ENCODE peak calls at places on chromosome 4, in four cellular contexts. E is breast epithelium, N is suprapubic skin, S is endothelial cell of umbilical vein. V is an unnamed sample.

GRCh38 chr4:23815351-23815750 is 74.5 kb downstream of the PPARGC1A start:
- DNase-seq in S (no peak), E (no peak), N (no peak), V (no peak)

GRCh38 chr4:2009651-2010233 is 968 bp upstream of the NELFA start:
- DNase-seq in E (peak), S (peak), N (peak), V (no peak)

GRCh38 chr4:37662861-37663390 is 23.2 kb downstream of the RELL1 start:
- DNase-seq in E (no peak), N (no peak), S (no peak), V (no peak)

GRCh38 chr4:165184220-165184619 is 23.1 kb upstream of the KLHL2 start:
- DNase-seq in N (no peak), S (peak), E (no peak), V (no peak)

GRCh38 chr4:16894406-16894805 is 4.0 kb downstream of the LDB2 start:
- DNase-seq in N (no peak), S (peak), E (no peak), V (no peak)

GRCh38 chr4:17667253-17667652 is 52.8 kb downstream of the MED28 start:
- DNase-seq in S (no peak), E (no peak), N (no peak), V (no peak)

GRCh38 chr4:18684932-18685331 is 663.4 kb upstream of the LCORL start:
- DNase-seq in S (peak), E (no peak), N (no peak), V (no peak)

GRCh38 chr4:37767546-37767945 is 58.9 kb upstream of the PGM2 start:
- DNase-seq in N (peak), S (peak), E (peak), V (peak)

GRCh38 chr4:25442863-25443307 is 65.8 kb downstream of the ANAPC4 start:
- DNase-seq in S (no peak), E (no peak), N (no peak), V (no peak)

GRCh38 chr4:76784237-76784636 is 113.7 kb downstream of the SOWAHB start:
- DNase-seq in N (no peak), E (no peak), S (no peak), V (no peak)

GRCh38 chr4:145435646-145436045 is 46.0 kb upstream of the SMAD1 start:
- DNase-seq in N (no peak), S (no peak), E (no peak), V (no peak)

GRCh38 chr4:123599920-123600394 is 203.4 kb downstream of the SPRY1 start:
- DNase-seq in S (peak), E (peak), N (peak), V (peak)

GRCh38 chr4:186204103-186204559 is 12.8 kb downstream of the CYP4V2 start:
- DNase-seq in E (no peak), N (peak), S (peak), V (peak)

GRCh38 chr4:123449362-123449761 is 52.8 kb downstream of the SPRY1 start:
- DNase-seq in S (no peak), E (no peak), N (no peak), V (no peak)

GRCh38 chr4:107862658-107863057 is 37.9 kb downstream of the SGMS2 start:
- DNase-seq in N (no peak), S (peak), E (peak), V (no peak)

GRCh38 chr4:75673027-75673958 is at the start of gene G3BP2:
- DNase-seq in N (peak), S (peak), E (peak), V (peak)

GRCh38 chr4:13910556-13910955 is 283.0 kb upstream of the BOD1L1 start:
- DNase-seq in S (no peak), E (no peak), N (no peak), V (no peak)

GRCh38 chr4:84952004-84952403 is 14.5 kb downstream of the WDFY3 start:
- DNase-seq in S (peak), N (no peak), E (no peak), V (no peak)

GRCh38 chr4:110617095-110617494 is 5.8 kb downstream of the PITX2 start:
- DNase-seq in N (no peak), E (no peak), S (no peak), V (no peak)

GRCh38 chr4:26576171-26576829 is 7.6 kb upstream of the TBC1D19 start:
- DNase-seq in E (no peak), S (no peak), N (no peak), V (no peak)

GRCh38 chr4:106325800-106326199 is 9.4 kb downstream of the AIMP1 start:
- DNase-seq in E (no peak), S (no peak), N (no peak), V (no peak)

GRCh38 chr4:11565899-11566298 is 137.2 kb upstream of the HS3ST1 start:
- DNase-seq in S (no peak), E (no peak), N (no peak), V (no peak)

GRCh38 chr4:123767801-123768200 is 371.2 kb downstream of the SPRY1 start:
- DNase-seq in E (no peak), N (no peak), S (no peak), V (no peak)

GRCh38 chr4:26088433-26088928 is 174.5 kb downstream of the SMIM20 start:
- DNase-seq in S (no peak), N (no peak), E (no peak), V (no peak)

GRCh38 chr4:25258980-25259578 is 25.2 kb downstream of the PI4K2B start:
- DNase-seq in E (no peak), N (no peak), S (peak), V (no peak)

GRCh38 chr4:88775026-88775425 is 77.4 kb upstream of the NAP1L5 start:
- DNase-seq in S (no peak), E (no peak), N (no peak), V (no peak)

GRCh38 chr4:768076-768475 is 57.9 kb downstream of the CPLX1 start:
- DNase-seq in S (no peak), E (no peak), N (no peak), V (no peak)

GRCh38 chr4:82138376-82138775 is 235.4 kb downstream of the HNRNPD start:
- DNase-seq in E (no peak), N (no peak), S (no peak), V (no peak)

GRCh38 chr4:186808635-186809018 is 85.0 kb upstream of the FAT1 start:
- DNase-seq in N (no peak), S (no peak), E (no peak), V (no peak)

DNA sequence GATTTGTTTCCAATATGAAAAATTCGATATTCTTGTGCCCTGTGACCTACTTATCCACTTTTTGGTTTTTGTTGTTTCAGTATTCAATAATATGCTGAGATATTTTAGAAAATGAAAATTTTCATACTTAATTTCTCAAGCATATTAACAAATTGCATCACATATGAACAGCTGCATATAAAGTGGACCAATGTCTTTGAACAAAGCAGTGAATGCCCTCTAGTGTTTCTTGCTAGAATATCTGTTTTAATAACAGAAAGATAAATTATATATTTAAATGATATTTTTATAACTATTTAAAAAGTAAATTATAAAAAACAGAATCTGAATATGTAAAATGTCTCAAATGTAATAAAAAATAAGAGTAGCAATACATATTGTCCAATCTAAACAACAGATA is 31.7 kb upstream of the INTU start:
- DNase-seq in N (no peak), S (no peak), E (no peak), V (no peak)
- TF ChIP-seq CTCF in N (no peak), S (no peak), E (no peak), V (no peak)

DNA sequence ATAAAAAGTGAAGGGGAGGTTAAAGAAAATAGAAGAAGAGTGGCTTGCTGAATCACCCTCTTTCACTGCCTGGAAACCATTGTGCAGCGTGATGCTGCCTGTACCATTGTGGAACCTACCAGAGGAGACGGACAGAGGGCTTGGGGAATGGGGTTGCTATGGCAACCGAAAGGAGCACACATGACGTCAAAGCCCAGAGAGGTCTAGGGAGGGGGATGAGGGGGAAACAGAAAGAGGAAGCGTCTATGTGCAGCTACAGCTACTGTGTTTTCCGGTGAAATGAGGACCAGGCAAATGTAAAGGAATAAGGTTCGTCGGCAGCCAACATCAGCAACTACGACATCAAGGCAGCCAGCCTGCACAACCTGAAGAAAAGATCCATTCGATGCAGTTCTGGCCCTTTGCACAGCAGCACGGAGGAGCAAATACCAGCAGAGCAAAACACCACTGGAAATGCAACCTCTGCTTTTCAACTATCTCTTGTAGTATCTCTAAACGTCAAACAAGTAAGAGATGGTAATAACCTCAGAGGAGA is at the start of gene MAPK10:
- DNase-seq in N (peak), E (peak), S (peak), V (peak)
- TF ChIP-seq POLR2AphosphoS5 in N (no peak), E (no peak), S (no peak), V (peak)

GRCh38 chr4:103075894-103076776 is at the start of gene SLC9B2:
- DNase-seq in N (peak), S (peak), E (peak), V (peak)
- TF ChIP-seq POLR2A in N (no peak), S (peak), E (no peak), V (no peak)

DNA sequence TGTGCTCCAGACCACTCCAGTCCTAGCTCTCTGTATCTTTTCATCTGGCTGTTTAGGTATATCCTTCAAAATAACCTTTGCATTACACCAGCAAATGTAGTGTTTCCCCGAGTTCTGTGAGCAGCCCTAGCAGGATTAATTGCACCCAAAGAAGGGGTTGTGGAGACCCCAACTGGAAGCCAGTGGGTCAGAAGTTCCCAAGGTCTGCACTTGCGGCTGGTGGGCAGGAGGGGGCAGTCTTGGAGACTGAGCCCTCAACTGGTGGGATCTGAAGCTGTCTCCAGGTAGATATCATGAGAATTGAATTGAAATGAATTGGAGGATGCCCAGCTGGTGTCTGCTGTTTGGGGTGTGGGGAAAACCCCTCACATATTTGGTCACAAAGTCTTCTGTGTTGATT is 1485.3 kb upstream of the TENM3 start:
- DNase-seq in S (no peak), E (no peak), N (no peak), V (no peak)
- TF ChIP-seq CTCF in S (no peak), E (no peak), N (no peak), V (no peak)

GRCh38 chr4:147830102-147830463 is 98.2 kb downstream of the ARHGAP10 start:
- DNase-seq in E (no peak), N (no peak), S (no peak), V (no peak)

GRCh38 chr4:147833254-147833653 is 101.4 kb downstream of the ARHGAP10 start:
- DNase-seq in E (no peak), S (no peak), N (no peak), V (no peak)

GRCh38 chr4:147830987-147831386 is 99.1 kb downstream of the ARHGAP10 start:
- DNase-seq in S (peak), E (no peak), N (no peak), V (no peak)

GRCh38 chr4:147829401-147830101 is 97.7 kb downstream of the ARHGAP10 start:
- DNase-seq in E (peak), N (no peak), S (no peak), V (peak)

DNA sequence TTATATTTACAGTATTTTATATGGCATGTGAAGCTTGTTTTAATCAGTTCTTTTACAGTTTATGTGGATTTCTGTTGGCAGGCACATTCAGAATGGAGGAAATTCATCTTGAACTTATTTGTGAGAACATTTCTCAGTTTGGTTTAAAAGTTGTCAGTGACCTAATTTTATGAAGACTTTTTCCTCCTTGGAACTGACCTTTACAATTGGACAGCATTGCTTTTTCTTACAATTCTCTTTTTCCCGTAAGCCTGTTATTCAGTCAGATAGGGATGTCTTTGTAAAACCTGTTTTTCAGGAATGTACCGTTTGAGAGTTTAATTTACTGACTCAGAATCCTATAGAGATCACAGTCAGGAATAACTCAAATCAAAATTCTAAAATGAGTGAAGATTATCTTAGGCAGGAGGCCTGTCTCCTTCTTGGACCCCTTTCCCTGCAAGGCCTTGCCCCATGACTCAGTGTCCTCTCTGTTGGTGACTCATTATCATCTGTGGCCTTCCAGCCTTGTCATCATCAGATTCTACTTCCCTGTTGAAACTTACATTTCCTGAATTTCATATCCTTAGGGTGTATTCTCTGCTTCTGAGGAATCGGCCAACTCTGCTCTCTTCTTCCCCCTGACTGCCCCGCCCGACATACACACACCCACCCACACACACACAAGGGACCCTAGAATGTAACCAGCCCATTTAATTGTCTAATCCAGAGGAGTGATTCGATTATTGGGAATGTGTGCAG is 99.7 kb downstream of the ARHGAP10 start:
- DNase-seq in E (peak), S (peak), N (no peak), V (peak)
- TF ChIP-seq POLR2AphosphoS5 in E (peak), S (peak), N (no peak), V (peak)

GRCh38 chr4:148441986-148442829 is at the start of gene NR3C2:
- DNase-seq in E (peak), S (peak), N (peak), V (peak)
- TF ChIP-seq POLR2A in E (peak), S (peak), N (peak), V (peak)

GRCh38 chr4:184907810-184908209 is 82.0 kb upstream of the ACSL1 start:
- DNase-seq in S (no peak), N (no peak), E (no peak), V (no peak)

GRCh38 chr4:184911310-184911709 is 85.5 kb upstream of the ACSL1 start:
- DNase-seq in N (no peak), S (peak), E (no peak), V (no peak)

GRCh38 chr4:184906480-184907097 is 80.8 kb upstream of the ACSL1 start:
- DNase-seq in N (no peak), E (no peak), S (no peak), V (no peak)

GRCh38 chr4:184902550-184902949 is 76.8 kb upstream of the ACSL1 start:
- DNase-seq in S (no peak), N (no peak), E (no peak), V (no peak)

DNA sequence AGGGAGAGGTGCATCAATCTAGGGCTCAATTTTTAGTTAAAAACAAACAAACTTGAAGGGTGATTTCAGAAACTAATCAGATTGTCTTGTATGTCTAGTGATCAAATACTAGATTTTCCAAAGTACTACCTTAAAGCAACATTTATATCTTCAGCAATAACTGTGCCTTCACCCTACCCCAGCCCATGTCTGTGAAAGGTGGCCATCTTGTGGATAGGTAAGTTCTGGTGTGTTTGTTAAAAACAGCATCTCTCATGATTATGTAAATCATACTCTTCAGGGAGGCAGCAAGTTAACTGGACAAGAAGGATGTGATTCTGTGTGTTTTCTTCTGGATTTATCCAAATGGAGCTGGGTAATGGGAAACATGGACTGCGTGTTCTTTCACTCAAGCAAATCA is 81.4 kb upstream of the ACSL1 start:
- DNase-seq in N (no peak), S (no peak), E (no peak), V (no peak)
- TF ChIP-seq CTCF in N (no peak), S (no peak), E (no peak), V (no peak)

V was measured in sigmoid colon.